ENCODE peak calls at places on chromosomes 4 and X, in ten cellular contexts. Q, R, B, W, F, J, D, E, G and P are unnamed samples.

GRCh38 chrX:16722481-16722880 is 3.1 kb downstream of the SYAP1 start:
- DNase-seq in F (no peak), R (no peak), J (no peak), B (no peak), E (no peak), W (no peak), G (peak), Q (no peak), D (no peak), P (no peak)

GRCh38 chrX:49726966-49727365 is 31.2 kb upstream of the PAGE1 start:
- DNase-seq in F (no peak), Q (no peak), R (no peak), W (no peak), B (no peak), J (no peak), E (no peak), D (no peak), G (no peak), P (no peak)

GRCh38 chr4:112898357-112899141 is 150.9 kb upstream of the ANK2 start:
- DNase-seq in Q (no peak), E (no peak), W (no peak), F (no peak), J (no peak), D (no peak), R (no peak), G (no peak), B (no peak), P (no peak)

GRCh38 chrX:1727531-1728027 is 112.7 kb downstream of the ASMT start:
- DNase-seq in W (no peak), R (no peak), D (no peak), J (no peak), G (peak), B (peak), F (no peak), E (no peak), Q (no peak), P (no peak)

GRCh38 chrX:9378980-9379696 is 85.7 kb upstream of the TBL1X start:
- DNase-seq in W (no peak), D (no peak), F (no peak), R (no peak), B (peak), Q (no peak), J (no peak), E (no peak), G (peak), P (no peak)

GRCh38 chr4:125539691-125540090 is 224.9 kb downstream of the FAT4 start:
- DNase-seq in F (no peak), G (no peak), B (no peak), E (no peak), J (no peak), D (no peak), Q (no peak), W (no peak), R (no peak), P (no peak)

GRCh38 chr4:168787801-168788200 is 222.3 kb downstream of the CBR4 start:
- DNase-seq in G (peak), B (no peak), Q (no peak), W (no peak), E (no peak), R (no peak), D (no peak), J (no peak), F (no peak), P (no peak)

GRCh38 chr4:81237791-81238190 is 22.8 kb upstream of the PRKG2 start:
- DNase-seq in J (no peak), F (no peak), G (peak), R (no peak), W (no peak), E (no peak), B (no peak), D (no peak), Q (no peak), P (no peak)

GRCh38 chrX:13022926-13023325 is 21.5 kb downstream of the FAM9C start:
- DNase-seq in F (no peak), B (no peak), J (no peak), D (no peak), Q (no peak), E (no peak), R (no peak), G (no peak), W (no peak), P (no peak)

GRCh38 chr4:93791570-93792195 is 36.9 kb upstream of the ATOH1 start:
- DNase-seq in G (peak), Q (no peak), E (no peak), J (peak), B (peak), F (peak), W (no peak), D (peak), R (no peak), P (peak)

GRCh38 chr4:168264903-168265302 is 53.6 kb downstream of the DDX60 start:
- DNase-seq in E (no peak), R (no peak), D (no peak), W (no peak), Q (no peak), F (no peak), J (no peak), G (no peak), B (no peak), P (no peak)

GRCh38 chr4:66688674-66689073 is 856.6 kb downstream of the CENPC start:
- DNase-seq in D (no peak), W (no peak), E (no peak), R (peak), J (no peak), F (no peak), B (peak), Q (no peak), G (peak), P (no peak)

GRCh38 chrX:139194571-139195280 is 335.8 kb upstream of the F9 start:
- DNase-seq in B (no peak), E (no peak), W (no peak), D (no peak), F (no peak), G (no peak), R (no peak), J (no peak), Q (no peak), P (peak)

GRCh38 chr4:84879651-84880200 is 86.8 kb downstream of the WDFY3 start:
- DNase-seq in G (peak), D (no peak), Q (no peak), W (no peak), F (no peak), R (no peak), J (no peak), B (peak), E (no peak), P (no peak)

GRCh38 chrX:87078231-87078630 is 439.4 kb upstream of the KLHL4 start:
- DNase-seq in R (no peak), D (no peak), E (no peak), F (no peak), G (no peak), J (no peak), B (no peak), Q (no peak), W (no peak), P (no peak)

GRCh38 chr4:67134616-67135015 is 410.7 kb downstream of the CENPC start:
- DNase-seq in J (no peak), F (no peak), W (no peak), Q (no peak), R (peak), B (peak), D (no peak), G (no peak), E (no peak), P (no peak)

GRCh38 chr4:37453361-37454262 is 209.1 kb downstream of the NWD2 start:
- DNase-seq in F (peak), Q (peak), G (peak), B (peak), E (peak), R (no peak), D (peak), J (peak), W (peak), P (peak)

GRCh38 chr4:3248178-3248480 is 830 bp upstream of the MSANTD1 start:
- DNase-seq in G (no peak), D (no peak), E (no peak), F (no peak), B (no peak), J (no peak), W (no peak), Q (no peak), R (no peak), P (no peak)

GRCh38 chrX:2828404-2829065 is at the start of gene GYG2:
- DNase-seq in R (no peak), W (no peak), Q (no peak), J (no peak), E (no peak), D (peak), G (peak), F (no peak), B (peak), P (no peak)

GRCh38 chrX:150693782-150694574 is 782 bp downstream of the MTMR1 start:
- DNase-seq in E (peak), B (peak), Q (peak), R (no peak), D (no peak), W (peak), J (peak), F (no peak), G (peak), P (peak)

GRCh38 chrX:1587161-1587560 is 4.2 kb upstream of the AKAP17A start:
- DNase-seq in W (no peak), J (no peak), G (no peak), D (no peak), R (no peak), E (no peak), Q (no peak), B (no peak), F (no peak), P (no peak)

GRCh38 chr4:168724243-168724642 is 227.4 kb downstream of the PALLD start:
- DNase-seq in B (no peak), F (no peak), D (no peak), R (no peak), W (no peak), Q (no peak), E (no peak), G (no peak), J (no peak), P (no peak)

GRCh38 chr4:159006202-159006601 is 96.7 kb upstream of the RAPGEF2 start:
- DNase-seq in B (peak), Q (no peak), D (no peak), R (no peak), E (no peak), F (no peak), G (peak), J (no peak), W (no peak), P (no peak)

GRCh38 chr4:140078366-140078765 is 75.6 kb downstream of the MAML3 start:
- DNase-seq in W (no peak), J (no peak), Q (no peak), R (no peak), D (no peak), B (peak), F (no peak), E (no peak), G (no peak), P (no peak)

GRCh38 chrX:80334583-80334982 is 85.7 kb upstream of the TENT5D start:
- DNase-seq in W (no peak), B (no peak), Q (no peak), G (no peak), D (no peak), F (no peak), R (no peak), J (no peak), E (no peak), P (no peak)

GRCh38 chrX:49220100-49220499 is 13.0 kb downstream of the CACNA1F start:
- DNase-seq in E (no peak), R (no peak), J (no peak), G (no peak), Q (no peak), F (no peak), B (no peak), D (no peak), W (no peak), P (no peak)

GRCh38 chrX:78333521-78333920 is 6.1 kb upstream of the CYSLTR1 start:
- DNase-seq in J (no peak), R (no peak), W (peak), G (peak), F (no peak), B (no peak), Q (no peak), D (no peak), E (no peak), P (no peak)

GRCh38 chrX:138519296-138519695 is 192.2 kb downstream of the FGF13 start:
- DNase-seq in J (no peak), G (no peak), Q (no peak), E (no peak), W (no peak), F (no peak), R (peak), D (no peak), B (no peak), P (no peak)

GRCh38 chrX:9926002-9926401 is 41.2 kb upstream of the CLDN34 start:
- DNase-seq in G (no peak), J (no peak), F (no peak), R (no peak), B (no peak), W (no peak), Q (no peak), E (no peak), D (no peak), P (no peak)

GRCh38 chr4:132587626-132588025 is 561.5 kb upstream of the PCDH10 start:
- DNase-seq in D (no peak), F (no peak), Q (no peak), B (peak), E (no peak), R (no peak), J (no peak), G (no peak), W (no peak), P (no peak)